ENCODE peak calls at places on chromosomes 13 and 19, in six cellular contexts. R is uterus, Q is lower leg skin, D is GM23338, X is testis, A is AG04449. O is an unnamed sample.

GRCh38 chr19:4304509-4305252 is at the start of gene FSD1:
- DNase-seq in R (no peak), Q (no peak), D (peak; percentile 88), X (peak; percentile 43), A (no peak), O (peak; percentile 92)

GRCh38 chr13:91314888-91315287 is 32.6 kb upstream of the MIR17HG start:
- DNase-seq in R (no peak), Q (no peak), D (no peak), X (no peak), A (no peak), O (no peak)

GRCh38 chr19:17246681-17247425 is 1.1 kb upstream of the NR2F6 start:
- DNase-seq in R (no peak), Q (no peak), D (peak; percentile 59), X (peak; percentile 54), A (no peak), O (no peak)

GRCh38 chr19:1651061-1651547 is 1.3 kb downstream of the TCF3 start:
- DNase-seq in R (no peak), Q (no peak), D (peak; percentile 79), X (no peak), A (no peak), O (peak; percentile 76)

GRCh38 chr13:36074659-36075058 is 56.5 kb downstream of the DCLK1 start:
- DNase-seq in R (no peak), Q (no peak), D (peak; percentile 46), X (no peak), A (no peak), O (no peak)

GRCh38 chr13:33218020-33218419 is 67.5 kb downstream of the STARD13 start:
- DNase-seq in R (no peak), Q (no peak), D (peak; percentile 44), X (no peak), A (no peak), O (no peak)

GRCh38 chr19:3818479-3818878 is 32.3 kb upstream of the MATK start:
- DNase-seq in R (no peak), Q (no peak), D (no peak), X (no peak), A (no peak), O (no peak)

GRCh38 chr19:16626796-16627193 is 1.2 kb downstream of the MED26 start:
- DNase-seq in R (no peak), Q (no peak), D (no peak), X (no peak), A (no peak), O (peak; percentile 21)

GRCh38 chr13:26529441-26529840 is 28.0 kb upstream of the WASF3 start:
- DNase-seq in R (no peak), Q (no peak), D (peak; percentile 78), X (peak; percentile 37), A (peak; percentile 1), O (peak; percentile 78)

GRCh38 chr19:45076029-45076850 is at the start of gene ZNF296:
- DNase-seq in R (no peak), Q (peak; percentile 74), D (peak; percentile 92), X (peak; percentile 70), A (no peak), O (peak; percentile 91)

GRCh38 chr13:109652536-109652935 is 133.8 kb downstream of the IRS2 start:
- DNase-seq in R (no peak), Q (no peak), D (no peak), X (no peak), A (no peak), O (no peak)

GRCh38 chr19:23996549-23996948 is 81.9 kb downstream of the ZNF726 start:
- DNase-seq in R (no peak), Q (no peak), D (peak; percentile 72), X (peak; percentile 17), A (no peak), O (peak; percentile 23)

GRCh38 chr13:49604570-49604969 is 19.2 kb upstream of the RCBTB1 start:
- DNase-seq in R (no peak), Q (no peak), D (no peak), X (no peak), A (no peak), O (no peak)

GRCh38 chr19:3095375-3096191 is 1.4 kb downstream of the GNA11 start:
- DNase-seq in R (no peak), Q (no peak), D (peak; percentile 92), X (no peak), A (no peak), O (peak; percentile 88)

GRCh38 chr19:11931051-11931450 is 6.1 kb downstream of the ZNF700 start:
- DNase-seq in R (no peak), Q (peak; percentile 21), D (no peak), X (no peak), A (no peak), O (no peak)

GRCh38 chr19:49533551-49534488 is 6.0 kb downstream of the RCN3 start:
- DNase-seq in R (peak; percentile 69), Q (peak; percentile 71), D (peak; percentile 83), X (peak; percentile 79), A (no peak), O (peak; percentile 84)

DNA sequence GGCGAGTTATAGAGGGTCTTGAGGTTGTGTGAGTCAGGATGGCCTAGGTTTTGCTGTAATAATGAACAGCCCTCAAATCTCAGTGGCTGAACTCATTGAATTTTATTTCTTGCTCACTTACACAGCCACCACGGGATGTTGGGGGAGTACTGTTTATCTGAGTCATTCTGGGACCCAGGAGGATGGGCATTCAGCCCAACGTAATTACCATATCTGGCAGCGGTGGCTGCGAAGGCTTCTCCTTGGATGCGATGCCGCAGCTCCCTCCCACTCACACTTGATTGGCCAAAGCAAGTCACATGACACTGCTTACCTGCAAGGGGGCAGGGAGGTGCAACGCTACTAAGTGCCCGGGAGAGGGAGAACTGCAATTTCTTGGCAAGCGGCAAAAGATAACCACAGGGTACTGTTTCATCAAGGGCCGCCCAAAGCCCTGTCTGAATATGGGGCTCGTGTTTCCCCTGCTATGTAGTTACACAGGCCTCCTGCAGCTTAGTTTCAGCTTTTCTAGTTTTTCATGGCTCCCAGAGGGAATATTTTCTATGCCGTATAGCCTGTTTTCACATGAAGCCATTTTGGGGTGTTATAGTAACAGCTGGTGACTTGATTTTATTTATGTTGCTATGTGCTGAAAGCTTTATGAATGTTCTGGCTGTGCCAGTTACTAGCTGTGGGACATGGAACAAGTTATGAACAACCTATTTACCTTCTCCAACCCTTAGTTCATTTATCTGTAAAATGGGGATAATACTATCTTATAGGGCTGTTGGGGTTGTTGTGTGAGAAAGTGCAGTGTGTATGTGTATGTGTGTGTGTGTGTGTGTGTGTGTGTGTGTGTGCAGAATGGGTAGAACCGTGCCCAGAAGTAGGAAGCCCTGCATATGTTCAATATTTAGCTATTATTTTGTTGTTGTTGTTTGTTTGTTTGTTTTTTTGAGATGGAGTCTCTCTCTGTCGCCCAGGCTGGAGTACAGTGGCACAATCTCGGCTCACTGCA is 20.1 kb downstream of the ZSWIM9 start:
- DNase-seq in R (no peak), Q (no peak), D (peak; percentile 98), X (peak; percentile 75), A (no peak), O (peak; percentile 81)
- TF ChIP-seq CTCF in R (no peak), Q (no peak), D (peak; percentile 68), X (no peak), A (no peak), O (peak; percentile 55)

GRCh38 chr19:12997225-12997966 is 2.1 kb downstream of the NFIX start:
- DNase-seq in R (no peak), Q (no peak), D (no peak), X (no peak), A (no peak), O (no peak)

GRCh38 chr19:12997967-12998940 is 3.0 kb downstream of the NFIX start:
- DNase-seq in R (no peak), Q (no peak), D (no peak), X (no peak), A (no peak), O (no peak)

GRCh38 chr19:12994701-12995595 is at the start of gene NFIX:
- DNase-seq in R (peak; percentile 77), Q (no peak), D (peak; percentile 60), X (peak; percentile 59), A (no peak), O (peak; percentile 89)

GRCh38 chr19:12995596-12996541 is 594 bp downstream of the NFIX start:
- DNase-seq in R (peak; percentile 59), Q (no peak), D (no peak), X (no peak), A (no peak), O (no peak)

GRCh38 chr19:12996542-12997094 is 1.3 kb downstream of the NFIX start:
- DNase-seq in R (no peak), Q (no peak), D (peak; percentile 75), X (no peak), A (no peak), O (peak; percentile 73)
- TF ChIP-seq CTCF in R (no peak), Q (no peak), D (peak; percentile 36), X (no peak), A (no peak), O (peak; percentile 27)

GRCh38 chr13:94713556-94714182 is 1.3 kb upstream of the SOX21 start:
- DNase-seq in R (no peak), Q (no peak), D (peak; percentile 43), X (no peak), A (no peak), O (no peak)

GRCh38 chr13:94712287-94712811 is at the start of gene SOX21:
- DNase-seq in R (no peak), Q (peak; percentile 44), D (peak; percentile 68), X (no peak), A (no peak), O (peak; percentile 87)

GRCh38 chr13:94711561-94712286 is 621 bp downstream of the SOX21 start:
- DNase-seq in R (no peak), Q (no peak), D (peak; percentile 56), X (no peak), A (no peak), O (peak; percentile 61)

GRCh38 chr13:94710881-94711560 is 1.3 kb downstream of the SOX21 start:
- DNase-seq in R (no peak), Q (no peak), D (peak; percentile 62), X (no peak), A (no peak), O (peak; percentile 77)

DNA sequence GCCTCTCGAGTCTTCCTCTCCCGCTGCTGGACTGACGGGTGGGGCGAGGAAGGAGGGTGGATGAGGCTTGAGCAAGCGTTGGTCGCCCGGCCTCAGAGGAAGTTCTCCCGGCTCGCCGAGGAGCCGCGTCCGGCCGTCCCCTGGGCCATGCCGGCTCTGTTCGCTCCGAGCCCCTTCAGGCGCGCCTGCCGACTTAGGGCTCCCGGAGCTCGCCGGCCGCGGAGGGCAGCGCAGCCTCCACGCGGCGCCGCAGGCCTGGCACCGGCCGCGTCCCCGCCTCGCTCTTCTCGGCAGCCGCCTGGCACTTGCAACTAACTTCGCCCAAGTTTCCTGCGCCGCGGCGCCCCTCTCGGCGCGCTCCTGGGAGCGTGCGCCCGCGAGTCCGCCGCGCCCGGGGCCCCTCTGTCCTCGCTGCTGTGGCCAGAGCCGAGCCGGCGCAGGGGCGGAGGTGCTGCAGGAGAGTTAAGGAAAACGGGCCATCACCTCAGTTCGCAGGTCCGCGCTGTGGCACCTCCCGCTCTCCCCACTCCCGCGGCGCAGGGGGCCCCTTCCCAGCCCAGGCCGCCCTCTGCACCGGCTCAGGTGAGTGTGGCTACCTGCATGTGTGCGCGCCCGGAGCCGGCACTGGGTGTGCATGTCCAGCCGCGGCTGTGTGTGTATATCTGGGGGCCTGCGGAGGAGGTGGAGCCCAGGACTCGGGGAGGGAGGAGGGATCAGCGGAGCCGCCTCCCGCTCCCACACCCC is 639 bp upstream of the SOX21 start:
- DNase-seq in R (no peak), Q (no peak), D (peak; percentile 60), X (no peak), A (peak; percentile 2), O (peak; percentile 92)
- TF ChIP-seq CTCF in R (no peak), Q (no peak), D (no peak), X (no peak), A (no peak), O (no peak)

DNA sequence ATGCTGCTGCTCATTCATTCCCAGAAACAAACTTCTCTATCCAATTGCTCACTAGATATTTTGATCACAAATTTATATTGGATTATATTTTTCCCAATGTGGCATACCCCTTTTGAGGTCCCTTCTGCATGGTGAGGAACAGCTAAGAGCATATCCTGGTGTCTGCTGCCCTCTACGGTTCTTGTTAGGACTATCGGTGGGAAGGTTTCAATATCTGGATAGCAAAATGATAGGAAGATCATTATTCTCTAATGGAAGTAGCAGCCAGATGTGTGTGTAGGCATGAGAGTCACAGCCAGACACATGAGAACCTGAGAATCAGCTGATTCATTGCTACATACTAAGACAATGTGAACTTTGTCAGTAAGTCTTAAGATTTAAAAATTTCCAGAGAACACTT is 1422.4 kb upstream of the MIR17HG start:
- DNase-seq in R (no peak), Q (no peak), D (peak; percentile 72), X (no peak), A (no peak), O (peak; percentile 57)
- TF ChIP-seq CTCF in R (no peak), Q (no peak), D (peak; percentile 89), X (no peak), A (no peak), O (peak; percentile 71)

O was measured in neural progenitor cell.